ENCODE peak calls at places on chromosomes 2 and 18, in six cellular contexts. D is tibial artery, C is mesothelial cell of epicardium, J is fibroblast of mammary gland, G is GM12865, T is WTC11. S is an unnamed sample.

GRCh38 chr18:36158261-36158867 is 28.7 kb downstream of the ELP2 start:
- DNase-seq in D (no peak), C (no peak), J (peak), G (no peak), T (no peak), S (peak)

GRCh38 chr2:8543065-8543411 is 138.8 kb upstream of the ID2 start:
- DNase-seq in D (no peak), C (no peak), J (no peak), G (no peak), T (no peak), S (no peak)

GRCh38 chr18:46712406-46712805 is 44.4 kb downstream of the ST8SIA5 start:
- DNase-seq in D (no peak), C (no peak), J (peak), G (no peak), T (no peak), S (no peak)

GRCh38 chr2:10297950-10298349 is 4.8 kb upstream of the HPCAL1 start:
- DNase-seq in D (peak), C (no peak), J (peak), G (no peak), T (no peak), S (peak)

GRCh38 chr2:158922610-158923009 is 45.8 kb upstream of the TANC1 start:
- DNase-seq in D (no peak), C (no peak), J (no peak), G (no peak), T (no peak), S (no peak)

GRCh38 chr18:39655341-39655740 is 2089.7 kb upstream of the CELF4 start:
- DNase-seq in D (no peak), C (no peak), J (peak), G (no peak), T (no peak), S (no peak)

GRCh38 chr18:9735238-9735637 is 27.1 kb downstream of the RAB31 start:
- DNase-seq in D (no peak), C (no peak), J (no peak), G (no peak), T (no peak), S (no peak)

GRCh38 chr2:169761970-169762292 is 28.3 kb downstream of the KLHL23 start:
- DNase-seq in D (no peak), C (no peak), J (no peak), G (no peak), T (no peak), S (no peak)

GRCh38 chr18:56747032-56747658 is 96.0 kb downstream of the WDR7 start:
- DNase-seq in D (no peak), C (no peak), J (no peak), G (peak), T (no peak), S (no peak)

GRCh38 chr2:25062461-25062860 is 20.6 kb downstream of the EFR3B start:
- DNase-seq in D (no peak), C (no peak), J (no peak), G (no peak), T (peak), S (no peak)

GRCh38 chr2:134235771-134236170 is 18.1 kb upstream of the MGAT5 start:
- DNase-seq in D (no peak), C (no peak), J (no peak), G (no peak), T (no peak), S (no peak)

GRCh38 chr2:98867539-98868309 is 68.3 kb downstream of the CRACDL start:
- DNase-seq in D (no peak), C (no peak), J (peak), G (no peak), T (no peak), S (no peak)

GRCh38 chr2:191045141-191045540 is 31.2 kb upstream of the STAT1 start:
- DNase-seq in D (no peak), C (no peak), J (no peak), G (no peak), T (no peak), S (no peak)

GRCh38 chr2:203412555-203413331 is 84.5 kb downstream of the ABI2 start:
- DNase-seq in D (peak), C (no peak), J (peak), G (no peak), T (no peak), S (no peak)

GRCh38 chr2:41199320-41199719 is 747.4 kb upstream of the SLC8A1 start:
- DNase-seq in D (no peak), C (no peak), J (no peak), G (no peak), T (no peak), S (no peak)

GRCh38 chr2:60047944-60048525 is 505.4 kb downstream of the BCL11A start:
- DNase-seq in D (no peak), C (no peak), J (no peak), G (no peak), T (no peak), S (no peak)

DNA sequence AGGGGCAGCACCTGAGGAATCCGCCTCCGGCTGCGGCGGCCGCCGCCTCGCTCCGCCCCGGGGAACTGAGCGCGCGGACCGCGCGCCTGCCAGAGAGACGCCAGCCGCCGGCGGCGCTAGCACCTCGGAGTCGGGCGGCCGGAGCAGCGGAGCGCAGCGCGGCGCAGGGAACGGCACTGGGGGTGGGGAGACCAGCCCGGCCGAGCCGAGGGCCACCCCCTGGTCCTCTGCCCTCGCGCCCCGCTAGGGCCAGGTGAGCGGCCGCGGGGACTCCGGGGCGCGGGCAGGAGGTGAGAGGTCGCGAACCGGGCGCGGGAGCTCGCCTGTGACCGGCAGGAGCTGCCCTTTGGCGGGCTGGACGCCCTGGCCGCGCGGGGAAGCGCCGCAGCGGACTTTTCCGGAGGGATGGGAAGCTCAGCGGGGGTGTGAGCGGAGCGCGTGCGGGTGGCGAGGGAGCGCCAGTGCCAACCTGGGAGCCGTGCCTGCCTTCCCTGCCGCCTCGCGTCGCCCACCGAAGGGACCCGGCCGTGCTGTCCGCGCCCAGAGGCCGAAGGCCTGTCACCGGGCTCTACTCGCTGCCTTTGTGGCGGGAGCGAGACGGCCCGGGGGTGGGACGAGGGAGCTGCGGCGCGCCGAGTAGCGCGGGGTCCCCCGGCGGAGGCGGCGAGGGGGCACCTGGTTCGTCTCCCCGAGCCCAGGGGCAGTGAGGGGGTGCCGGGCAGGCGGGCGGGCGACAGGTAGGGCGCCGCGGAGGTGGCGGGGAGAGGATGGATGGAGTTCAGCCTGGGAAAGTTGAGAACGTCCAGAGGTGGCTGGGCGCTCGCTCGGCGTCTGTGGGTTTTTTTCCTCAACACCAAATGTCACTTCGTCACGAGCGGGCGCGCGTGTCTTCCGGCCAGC is at the start of gene GREB1L:
- DNase-seq in D (no peak), C (peak), J (peak), G (peak), T (peak), S (no peak)
- TF ChIP-seq CTCF in D (peak), C (peak), J (peak), G (no peak), T (no peak), S (no peak)

GRCh38 chr2:45289997-45290673 is 280.9 kb upstream of the SIX2 start:
- DNase-seq in D (no peak), C (no peak), J (peak), G (peak), T (no peak), S (no peak)
- TF ChIP-seq CTCF in D (no peak), C (no peak), J (no peak), G (no peak), T (no peak), S (no peak)

GRCh38 chr2:34353498-34354113 is 754.5 kb upstream of the FAM98A start:
- DNase-seq in D (no peak), C (no peak), J (no peak), G (no peak), T (no peak), S (no peak)
- TF ChIP-seq CTCF in D (no peak), C (no peak), J (no peak), G (no peak), T (no peak), S (no peak)

DNA sequence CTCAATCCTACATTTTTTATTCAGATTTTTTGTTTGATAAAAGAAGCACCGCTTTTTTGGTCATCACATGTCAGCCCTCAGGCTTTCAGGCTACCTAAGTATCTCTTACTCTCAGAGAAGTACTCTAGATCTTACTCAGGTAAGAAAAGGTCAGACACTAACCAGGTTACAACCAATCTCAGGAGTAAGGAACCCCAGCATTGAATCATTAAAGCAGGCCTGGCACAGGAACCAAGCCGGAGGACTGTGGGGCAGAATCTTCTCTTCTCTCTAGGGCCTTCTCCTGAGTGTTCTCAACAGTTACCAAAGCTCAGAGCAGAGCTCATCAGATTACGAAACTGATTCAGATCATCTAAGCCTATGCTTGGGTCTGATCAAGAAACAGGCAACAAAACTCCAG is 28.2 kb downstream of the RBMS1 start:
- DNase-seq in D (no peak), C (no peak), J (peak), G (no peak), T (no peak), S (no peak)
- TF ChIP-seq CTCF in D (no peak), C (no peak), J (no peak), G (no peak), T (no peak), S (no peak)

DNA sequence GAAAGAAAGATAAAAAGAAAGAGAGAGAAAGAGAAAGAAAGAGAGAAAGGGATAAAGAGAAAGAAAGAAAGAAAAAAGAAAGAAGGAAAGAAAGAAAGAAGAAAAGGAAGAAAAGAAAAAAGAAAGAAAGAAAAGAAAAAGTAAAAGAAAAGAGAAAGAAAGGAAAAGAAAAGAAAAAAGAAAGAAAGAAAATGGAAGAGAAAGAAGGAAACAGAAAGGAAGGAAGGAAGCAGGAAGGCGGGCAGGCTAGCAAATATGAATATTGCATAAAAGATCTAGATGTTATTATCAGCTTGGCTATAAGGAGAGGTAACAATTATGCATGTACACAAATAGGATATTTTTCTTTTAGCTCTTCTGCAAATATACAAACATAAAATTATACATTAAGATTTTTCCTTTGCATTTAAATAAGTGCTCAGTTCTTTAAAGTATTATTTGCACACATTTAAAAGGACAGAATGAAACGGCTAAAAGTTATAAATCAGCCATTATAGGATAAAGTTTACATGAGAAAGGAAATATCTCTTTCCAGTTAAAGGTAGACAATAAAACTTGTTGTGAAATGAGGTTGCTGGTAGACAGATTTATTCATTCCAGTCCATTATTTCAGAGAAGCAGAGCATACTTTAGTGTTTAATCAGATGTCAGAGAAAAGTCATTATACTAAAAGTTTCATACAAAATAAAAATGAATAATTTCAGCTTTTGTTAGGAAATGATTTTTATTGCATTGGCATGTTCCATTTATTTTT is 511.4 kb downstream of the KCNJ3 start:
- DNase-seq in D (no peak), C (no peak), J (no peak), G (no peak), T (no peak), S (no peak)
- TF ChIP-seq CTCF in D (no peak), C (no peak), J (no peak), G (no peak), T (no peak), S (no peak)

DNA sequence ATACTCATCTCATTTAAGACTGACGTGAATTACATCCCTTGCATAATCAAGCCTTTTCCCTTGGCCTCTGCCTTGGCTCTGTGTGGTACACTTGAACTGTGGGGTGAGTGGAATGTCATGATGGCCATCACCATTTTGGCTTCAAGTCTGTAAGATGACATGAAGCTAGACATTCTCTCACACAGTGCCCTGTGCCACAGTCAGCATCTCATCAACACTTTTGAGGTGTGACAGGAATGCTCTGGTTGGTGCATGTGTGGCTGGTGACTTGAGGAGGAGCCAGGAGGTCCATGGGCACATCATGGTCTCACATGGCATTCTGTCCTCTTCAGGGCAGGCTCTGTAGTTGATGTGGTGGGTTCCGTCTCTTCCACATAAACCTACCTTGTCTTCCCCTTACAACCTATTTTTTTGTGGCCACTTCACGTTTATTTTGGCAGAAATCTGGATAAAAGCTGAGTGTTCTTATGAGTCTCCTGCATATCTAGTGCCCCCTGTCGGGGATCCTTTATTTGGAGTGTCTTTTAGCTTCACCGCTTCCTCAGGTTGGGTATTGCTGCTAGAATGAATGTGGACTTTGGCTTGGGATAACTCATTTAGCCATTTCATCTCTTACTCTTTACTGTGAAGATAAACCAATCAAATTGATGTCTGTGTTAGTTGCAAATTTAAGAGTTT is 28.1 kb downstream of the MAP4K4 start:
- DNase-seq in D (no peak), C (no peak), J (peak), G (peak), T (peak), S (no peak)
- TF ChIP-seq CTCF in D (no peak), C (no peak), J (peak), G (peak), T (peak), S (peak)

GRCh38 chr18:66344227-66344626 is 259.7 kb downstream of the CDH19 start:
- DNase-seq in D (no peak), C (no peak), J (no peak), G (no peak), T (no peak), S (no peak)
- TF ChIP-seq CTCF in D (no peak), C (no peak), J (no peak), G (no peak), T (no peak), S (no peak)

DNA sequence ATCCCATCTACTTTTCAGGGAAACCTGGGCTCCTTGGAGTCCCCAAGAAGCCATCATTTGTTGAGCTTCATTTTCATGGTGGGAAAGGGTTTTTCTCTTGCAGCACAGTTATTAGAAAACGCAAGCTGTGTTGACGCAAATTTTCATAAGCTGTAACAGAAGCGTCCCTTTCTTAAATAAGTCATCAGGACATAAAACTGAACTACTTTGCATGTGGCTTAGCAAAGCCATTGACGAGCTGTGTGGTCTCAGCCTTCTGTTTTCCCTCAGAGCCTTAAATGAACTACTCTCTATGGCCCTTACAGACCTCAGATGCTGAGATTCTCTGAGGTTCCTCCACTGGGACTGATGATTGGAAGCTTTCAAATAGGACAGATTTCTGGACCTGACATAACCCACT is 85.1 kb downstream of the ARL4C start:
- DNase-seq in D (no peak), C (no peak), J (no peak), G (peak), T (no peak), S (no peak)
- TF ChIP-seq CTCF in D (no peak), C (no peak), J (no peak), G (no peak), T (no peak), S (no peak)